ENCODE peak calls at places on chromosomes 2 and 18, in four cellular contexts. N, D, K and T are unnamed samples.
A peak's percentile ranks its signal among the peaks of the same experiment; 100 is the strongest.

GRCh38 chr2:128421861-128422311 is 103.2 kb upstream of the HS6ST1 start:
- DNase-seq in K (no peak), D (no peak), N (no peak), T (peak; percentile 1)

GRCh38 chr2:73998451-73998850 is 13.7 kb downstream of the TET3 start:
- DNase-seq in K (no peak), D (no peak), N (no peak), T (no peak)

GRCh38 chr2:120344214-120344990 is 1.5 kb upstream of the INHBB start:
- DNase-seq in D (no peak), K (no peak), N (peak; percentile 65), T (peak; percentile 52)

GRCh38 chr2:15511686-15512085 is 49.4 kb downstream of the NBAS start:
- DNase-seq in N (no peak), D (no peak), K (no peak), T (no peak)

GRCh38 chr2:238330391-238330790 is 10.1 kb downstream of the TRAF3IP1 start:
- DNase-seq in N (no peak), D (no peak), K (no peak), T (no peak)

GRCh38 chr2:106827178-106827577 is 58.8 kb downstream of the ST6GAL2 start:
- DNase-seq in K (no peak), N (no peak), D (no peak), T (no peak)

GRCh38 chr2:20514596-20515269 is 67.9 kb downstream of the RHOB start:
- DNase-seq in D (peak; percentile 87), N (no peak), K (no peak), T (no peak)

GRCh38 chr2:119476301-119477117 is 44.9 kb downstream of the TMEM37 start:
- DNase-seq in D (peak; percentile 10), N (peak; percentile 63), K (peak; percentile 79), T (peak; percentile 70)

GRCh38 chr2:216792222-216793001 is 67.5 kb downstream of the TNP1 start:
- DNase-seq in D (no peak), K (no peak), N (peak; percentile 45), T (no peak)

GRCh38 chr18:3306391-3306790 is 44.5 kb downstream of the MYL12B start:
- DNase-seq in D (no peak), K (no peak), N (no peak), T (no peak)

GRCh38 chr2:238003234-238004032 is 36.6 kb downstream of the UBE2F start:
- DNase-seq in D (no peak), N (no peak), K (no peak), T (no peak)

GRCh38 chr2:30655660-30656059 is 151.6 kb downstream of the CAPN13 start:
- DNase-seq in D (peak; percentile 55), K (no peak), N (no peak), T (no peak)

GRCh38 chr2:35168351-35168750 is 1187.2 kb upstream of the CRIM1 start:
- DNase-seq in K (no peak), D (no peak), N (no peak), T (no peak)

GRCh38 chr2:179843541-179843940 is 17.9 kb downstream of the ZNF385B start:
- DNase-seq in N (no peak), D (no peak), K (no peak), T (no peak)

GRCh38 chr2:230737791-230738226 is 25.2 kb downstream of the CAB39 start:
- DNase-seq in D (no peak), K (no peak), N (no peak), T (no peak)

GRCh38 chr2:192148620-192149321 is 46.0 kb downstream of the TMEFF2 start:
- DNase-seq in N (no peak), D (no peak), K (no peak), T (no peak)

GRCh38 chr2:201735486-201735885 is 37.0 kb upstream of the MPP4 start:
- DNase-seq in K (peak; percentile 80), D (no peak), N (no peak), T (no peak)

GRCh38 chr2:238952261-238952924 is 104.5 kb downstream of the TWIST2 start:
- DNase-seq in D (no peak), K (no peak), N (no peak), T (no peak)

GRCh38 chr2:229196448-229196847 is 74.6 kb downstream of the PID1 start:
- DNase-seq in K (no peak), N (no peak), D (no peak), T (no peak)

GRCh38 chr2:114020668-114021067 is 130.8 kb downstream of the ACTR3 start:
- DNase-seq in N (no peak), D (no peak), K (no peak), T (no peak)

GRCh38 chr18:55088561-55088960 is 129.3 kb upstream of the CCDC68 start:
- DNase-seq in D (no peak), K (no peak), N (no peak), T (no peak)

GRCh38 chr2:232879618-232880494 is 9.8 kb downstream of the SNORC start:
- DNase-seq in D (no peak), K (no peak), N (no peak), T (no peak)

GRCh38 chr2:133360190-133360589 is 208.1 kb downstream of the NCKAP5 start:
- DNase-seq in N (no peak), D (no peak), K (no peak), T (no peak)

GRCh38 chr2:136310797-136311558 is 193.0 kb upstream of the CXCR4 start:
- DNase-seq in D (no peak), K (no peak), N (no peak), T (no peak)

GRCh38 chr2:99651930-99652670 is 162.3 kb upstream of the REV1 start:
- DNase-seq in D (peak; percentile 13), N (no peak), K (no peak), T (no peak)

GRCh38 chr2:43133708-43134570 is 92.5 kb downstream of the ZFP36L2 start:
- DNase-seq in D (no peak), N (peak; percentile 14), K (no peak), T (no peak)

GRCh38 chr2:217517402-217517801 is 485.4 kb downstream of the TNS1 start:
- DNase-seq in N (no peak), K (no peak), D (no peak), T (no peak)

GRCh38 chr18:3605562-3606443 is 155.8 kb downstream of the TGIF1 start:
- DNase-seq in D (no peak), N (no peak), K (no peak), T (no peak)

GRCh38 chr18:47484068-47484467 is 232.6 kb upstream of the SKOR2 start:
- DNase-seq in N (no peak), K (no peak), D (no peak), T (no peak)

GRCh38 chr18:9661564-9661963 is 46.5 kb upstream of the RAB31 start:
- DNase-seq in D (no peak), K (no peak), N (no peak), T (no peak)

GRCh38 chr2:71460056-71460455 is 6.7 kb downstream of the DYSF start:
- DNase-seq in D (no peak), K (no peak), N (no peak), T (no peak)

GRCh38 chr2:100924122-100924519 is 78.0 kb upstream of the RPL31 start:
- DNase-seq in D (no peak), N (no peak), K (no peak), T (no peak)

GRCh38 chr2:60849165-60849564 is 32.2 kb upstream of the REL start:
- DNase-seq in K (no peak), N (no peak), D (no peak), T (no peak)

GRCh38 chr18:22169889-22170420 is 566 bp downstream of the GATA6 start:
- DNase-seq in D (no peak), N (no peak), K (peak; percentile 7), T (no peak)

GRCh38 chr18:22167471-22168151 is 1.8 kb upstream of the GATA6 start:
- DNase-seq in D (no peak), K (no peak), N (peak; percentile 28), T (peak; percentile 43)

GRCh38 chr18:22170421-22171262 is 1.3 kb downstream of the GATA6 start:
- DNase-seq in N (peak; percentile 60), K (peak; percentile 13), D (peak; percentile 24), T (no peak)

GRCh38 chr18:22168360-22168921 is 948 bp upstream of the GATA6 start:
- DNase-seq in D (no peak), N (peak; percentile 44), K (peak; percentile 28), T (peak; percentile 56)

DNA sequence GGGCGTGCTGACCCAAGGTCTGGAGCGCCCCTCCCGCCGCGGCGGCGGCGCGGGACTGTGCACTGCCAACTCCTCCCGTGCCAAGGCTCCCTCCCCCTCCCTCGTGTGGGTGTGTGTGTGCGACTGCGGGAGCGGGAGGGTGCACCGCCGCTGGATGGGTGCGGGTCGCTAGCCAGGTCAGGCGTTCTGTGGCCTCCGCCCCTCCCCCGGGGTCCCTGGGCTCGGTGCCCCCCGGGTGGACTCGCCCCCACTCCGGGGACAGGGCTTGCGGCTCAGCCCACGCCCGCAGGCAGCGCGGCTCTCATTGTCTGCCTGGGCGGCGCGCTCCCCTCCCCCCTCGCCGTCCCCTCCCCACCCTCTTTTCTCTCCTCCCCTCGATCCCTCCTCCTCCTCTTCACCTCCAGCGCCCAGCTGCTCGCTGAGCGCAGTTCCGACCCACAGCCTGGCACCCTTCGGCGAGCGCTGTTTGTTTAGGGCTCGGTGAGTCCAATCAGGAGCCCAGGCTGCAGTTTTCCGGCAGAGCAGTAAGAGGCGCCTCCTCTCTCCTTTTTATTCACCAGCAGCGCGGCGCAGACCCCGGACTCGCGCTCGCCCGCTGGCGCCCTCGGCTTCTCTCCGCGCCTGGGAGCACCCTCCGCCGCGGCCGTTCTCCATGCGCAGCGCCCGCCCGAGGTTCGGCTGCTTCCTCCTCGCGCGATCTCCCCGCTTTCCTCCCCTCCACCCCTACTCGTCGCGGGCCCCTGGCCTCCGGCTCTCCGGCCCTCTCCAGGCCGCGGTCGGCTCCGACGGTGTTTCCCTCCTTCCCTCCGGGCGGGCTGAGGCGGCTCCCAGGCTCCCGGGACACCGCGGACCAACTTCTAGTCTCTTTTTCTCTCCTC is at the start of gene GATA6:
- DNase-seq in D (peak; percentile 70), N (peak; percentile 78), K (peak; percentile 84), T (peak; percentile 76)
- TF ChIP-seq CTCF in D (peak; percentile 69), N (no peak), K (peak; percentile 76), T (no peak)

GRCh38 chr18:13003466-13003896 is 12.3 kb downstream of the CEP192 start:
- DNase-seq in D (peak; percentile 29), K (peak; percentile 47), N (peak; percentile 63), T (peak; percentile 58)
- TF ChIP-seq CTCF in D (peak; percentile 57), K (peak; percentile 68), N (peak; percentile 48), T (peak; percentile 63)

DNA sequence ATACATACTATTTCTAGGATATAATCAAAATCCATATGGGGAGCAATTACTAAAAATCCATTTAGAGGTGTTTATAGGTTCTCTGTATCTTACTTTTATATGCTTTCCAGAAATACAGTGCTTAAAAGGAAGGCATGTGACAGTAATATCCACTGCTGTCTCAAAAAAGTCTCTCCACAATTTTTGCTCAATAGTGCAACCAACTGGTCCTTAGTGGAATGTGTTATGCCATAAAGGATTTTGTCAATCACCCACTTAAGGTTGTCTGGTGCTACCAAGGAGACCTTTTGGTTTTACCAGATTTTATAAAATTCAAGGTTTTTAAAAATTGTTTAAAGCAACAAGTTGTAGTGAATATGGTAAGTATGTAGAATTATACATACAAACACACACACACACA is 328.5 kb upstream of the DSEL start:
- DNase-seq in N (no peak), K (no peak), D (no peak), T (no peak)
- TF ChIP-seq CTCF in N (no peak), K (no peak), D (no peak), T (no peak)

GRCh38 chr2:185526156-185526555 is 212.4 kb upstream of the FSIP2 start:
- DNase-seq in K (no peak), N (no peak), D (no peak), T (no peak)

DNA sequence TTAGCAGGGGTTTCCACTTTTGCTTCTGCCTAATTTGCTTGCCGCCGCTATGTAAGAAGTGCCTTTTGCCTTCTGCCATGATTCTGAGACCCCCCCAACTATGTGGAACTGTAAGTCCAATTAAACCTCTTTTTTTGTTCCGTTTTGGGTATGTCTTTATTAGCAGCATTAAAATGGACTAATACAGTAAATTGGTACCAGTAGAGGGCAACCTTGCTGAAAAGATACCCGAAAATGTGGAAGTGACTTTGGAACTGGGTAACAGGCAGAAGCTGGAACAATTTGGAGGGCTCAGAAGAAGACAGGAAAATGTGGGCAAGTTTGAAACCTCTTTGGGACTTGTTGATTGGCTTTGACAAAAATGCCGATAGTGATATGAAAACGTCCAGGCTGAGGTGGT is 216.1 kb upstream of the FSIP2 start:
- DNase-seq in N (no peak), D (no peak), K (peak; percentile 8), T (no peak)
- TF ChIP-seq CTCF in N (no peak), D (no peak), K (peak; percentile 44), T (no peak)